ENCODE peak calls at places on chromosomes 3 and 15, in nine cellular contexts. Y, I, T, B, H, E, U, J and A are unnamed samples.

GRCh38 chr15:90001062-90001682 is at the start of gene ZNF710:
- DNase-seq in Y (no peak), I (no peak), T (peak; percentile 45), B (no peak), H (peak; percentile 77), E (peak; percentile 61), U (no peak), J (no peak), A (no peak)

GRCh38 chr3:13323822-13324221 is 96.3 kb downstream of the NUP210 start:
- DNase-seq in Y (no peak), I (no peak), T (no peak), B (no peak), H (no peak), E (no peak), U (no peak), J (no peak), A (no peak)

GRCh38 chr3:110815008-110815583 is 256.5 kb upstream of the NECTIN3 start:
- DNase-seq in Y (no peak), I (peak; percentile 35), T (no peak), B (peak; percentile 89), H (no peak), E (no peak), U (no peak), J (no peak), A (no peak)

GRCh38 chr3:16741890-16742289 is 136.7 kb upstream of the DAZL start:
- DNase-seq in Y (no peak), I (peak; percentile 25), T (no peak), B (no peak), H (no peak), E (no peak), U (no peak), J (no peak), A (no peak)

GRCh38 chr3:63278171-63278999 is at the start of gene SYNPR:
- DNase-seq in Y (no peak), I (no peak), T (no peak), B (no peak), H (no peak), E (peak; percentile 66), U (no peak), J (no peak), A (no peak)

GRCh38 chr3:24765399-24765798 is 270.7 kb upstream of the THRB start:
- DNase-seq in Y (no peak), I (no peak), T (no peak), B (no peak), H (no peak), E (no peak), U (no peak), J (no peak), A (no peak)

GRCh38 chr3:123459867-123460266 is 11.0 kb upstream of the ADCY5 start:
- DNase-seq in Y (no peak), I (no peak), T (no peak), B (no peak), H (no peak), E (no peak), U (no peak), J (no peak), A (no peak)

GRCh38 chr15:66842710-66843441 is 140.8 kb downstream of the SMAD6 start:
- DNase-seq in Y (peak; percentile 70), I (no peak), T (peak; percentile 49), B (no peak), H (peak; percentile 81), E (peak; percentile 24), U (peak; percentile 67), J (peak; percentile 46), A (no peak)

GRCh38 chr3:61449327-61450040 is 111.9 kb upstream of the PTPRG start:
- DNase-seq in Y (no peak), I (no peak), T (no peak), B (no peak), H (no peak), E (no peak), U (no peak), J (no peak), A (no peak)

GRCh38 chr3:32780071-32780734 is 37.6 kb upstream of the TRIM71 start:
- DNase-seq in Y (no peak), I (no peak), T (no peak), B (no peak), H (no peak), E (no peak), U (no peak), J (no peak), A (no peak)

GRCh38 chr15:60941448-60941847 is 287.7 kb downstream of the RORA start:
- DNase-seq in Y (no peak), I (peak; percentile 59), T (no peak), B (no peak), H (no peak), E (no peak), U (no peak), J (no peak), A (no peak)

GRCh38 chr3:49593046-49593445 is 38.8 kb downstream of the BSN start:
- DNase-seq in Y (no peak), I (no peak), T (no peak), B (no peak), H (no peak), E (no peak), U (no peak), J (no peak), A (no peak)

GRCh38 chr3:99269606-99270355 is 368.3 kb upstream of the DCBLD2 start:
- DNase-seq in Y (no peak), I (no peak), T (no peak), B (no peak), H (no peak), E (no peak), U (no peak), J (peak; percentile 15), A (no peak)

GRCh38 chr3:172467170-172467824 is 19.0 kb upstream of the GHSR start:
- DNase-seq in Y (no peak), I (no peak), T (no peak), B (peak; percentile 42), H (peak; percentile 34), E (no peak), U (no peak), J (no peak), A (no peak)

GRCh38 chr3:182357928-182358327 is 435.4 kb upstream of the ATP11B start:
- DNase-seq in Y (no peak), I (no peak), T (no peak), B (no peak), H (no peak), E (no peak), U (no peak), J (no peak), A (no peak)
- TF ChIP-seq CTCF in Y (no peak), I (no peak), T (no peak), B (no peak), H (no peak), E (no peak), U (no peak), J (no peak), A (no peak)

GRCh38 chr3:37993811-37994638 is 3.4 kb downstream of the VILL start:
- DNase-seq in Y (peak; percentile 31), I (no peak), T (no peak), B (no peak), H (no peak), E (peak; percentile 60), U (peak; percentile 56), J (peak; percentile 65), A (no peak)
- TF ChIP-seq CTCF in Y (no peak), I (no peak), T (no peak), B (no peak), H (no peak), E (no peak), U (no peak), J (no peak), A (no peak)

GRCh38 chr3:112030911-112031310 is 3.6 kb upstream of the TMPRSS7 start:
- DNase-seq in Y (no peak), I (no peak), T (no peak), B (no peak), H (no peak), E (no peak), U (no peak), J (no peak), A (no peak)

GRCh38 chr3:112032377-112032776 is 2.2 kb upstream of the TMPRSS7 start:
- DNase-seq in Y (no peak), I (no peak), T (no peak), B (no peak), H (no peak), E (no peak), U (no peak), J (no peak), A (no peak)

GRCh38 chr3:112027839-112028238 is 6.7 kb upstream of the TMPRSS7 start:
- DNase-seq in Y (no peak), I (no peak), T (no peak), B (no peak), H (no peak), E (no peak), U (no peak), J (no peak), A (no peak)
- TF ChIP-seq CTCF in Y (no peak), I (no peak), T (no peak), B (no peak), H (no peak), E (no peak), U (no peak), J (no peak), A (no peak)

GRCh38 chr3:178246004-178246403 is 290.2 kb upstream of the KCNMB2 start:
- DNase-seq in Y (no peak), I (no peak), T (no peak), B (no peak), H (no peak), E (no peak), U (no peak), J (no peak), A (no peak)

GRCh38 chr3:178245385-178245778 is 290.9 kb upstream of the KCNMB2 start:
- DNase-seq in Y (peak; percentile 6), I (peak; percentile 56), T (no peak), B (no peak), H (no peak), E (no peak), U (no peak), J (no peak), A (no peak)

DNA sequence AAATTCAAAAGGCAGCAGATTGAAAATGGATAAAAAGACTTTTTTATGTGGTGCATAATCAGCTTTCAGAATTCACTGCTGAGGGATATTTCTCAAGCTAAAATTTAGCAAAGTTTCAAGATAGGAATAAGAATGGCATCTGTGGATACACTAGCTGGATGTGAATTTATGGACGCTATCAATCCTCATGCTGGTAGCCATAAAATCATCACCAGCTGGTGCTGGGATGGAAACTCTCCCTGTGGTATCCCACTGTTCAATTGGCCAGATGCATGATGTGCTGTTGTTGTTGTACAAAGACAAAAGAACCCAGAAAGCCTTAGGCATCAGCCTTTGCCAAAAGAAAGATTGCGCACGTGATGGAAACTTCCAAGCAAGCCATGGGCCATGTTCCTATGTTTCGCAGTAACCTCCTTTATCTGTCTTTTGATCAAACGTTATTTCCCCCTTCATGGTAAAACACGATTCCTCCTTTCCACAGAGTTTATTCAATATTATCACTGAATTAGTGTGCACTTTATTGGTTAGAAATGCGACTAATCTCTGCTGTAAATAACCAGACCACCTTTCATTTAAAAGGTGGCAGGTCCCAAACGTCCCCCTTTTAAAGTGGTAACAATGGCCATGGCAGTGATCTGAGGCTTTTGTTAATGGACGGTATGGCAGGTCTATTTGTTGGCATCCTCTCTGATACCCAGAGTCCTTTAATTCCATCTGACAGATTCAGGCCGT is 291.4 kb upstream of the KCNMB2 start:
- DNase-seq in Y (no peak), I (no peak), T (no peak), B (no peak), H (no peak), E (no peak), U (no peak), J (no peak), A (no peak)
- TF ChIP-seq CTCF in Y (no peak), I (no peak), T (no peak), B (no peak), H (no peak), E (no peak), U (no peak), J (no peak), A (no peak)